ENCODE peak calls at places on chromosomes 7 and 10, in ten cellular contexts. Z is kidney, C is heart left ventricle, Q is mucosa of descending colon, K is mammary epithelial cell, R is astrocyte, E is breast epithelium, J is Panc1, T is suprapubic skin, W is A549. S is an unnamed sample. For H3K4me1, the result is how much of the 10 kb centered on the place peaks cover.

GRCh38 chr7:4626318-4626845 is 55.7 kb upstream of the FOXK1 start:
- DNase-seq in T (no peak), R (no peak), E (no peak), K (no peak), J (no peak), C (no peak), Q (no peak), Z (no peak), W (no peak), S (no peak)

GRCh38 chr7:32618470-32618869 is 123.2 kb downstream of the AVL9 start:
- DNase-seq in J (no peak), R (no peak), E (no peak), C (no peak), W (no peak), T (no peak), Q (no peak), K (no peak), Z (no peak), S (no peak)

GRCh38 chr7:67462781-67463191 is 466.2 kb downstream of the TYW1 start:
- DNase-seq in C (no peak), E (peak), K (no peak), W (no peak), Q (peak), R (peak), T (no peak), Z (peak), J (no peak), S (no peak)

GRCh38 chr10:123999956-124000615 is 93.3 kb downstream of the CHST15 start:
- DNase-seq in C (no peak), T (no peak), W (no peak), Z (peak), E (peak), Q (no peak), R (no peak), J (no peak), K (no peak), S (no peak)

GRCh38 chr10:80168679-80169380 is 36.3 kb downstream of the PLAC9 start:
- DNase-seq in Q (no peak), T (no peak), J (no peak), K (no peak), E (no peak), Z (no peak), R (no peak), C (no peak), W (peak), S (no peak)

GRCh38 chr7:17524746-17525145 is 226.3 kb downstream of the AHR start:
- DNase-seq in R (peak), K (peak), C (no peak), E (no peak), W (no peak), Z (no peak), Q (no peak), T (no peak), J (no peak), S (no peak)

GRCh38 chr7:138750473-138750872 is 47.3 kb upstream of the TMEM213 start:
- DNase-seq in W (no peak), T (no peak), E (no peak), J (no peak), K (no peak), Q (no peak), Z (peak), R (no peak), C (no peak), S (no peak)

GRCh38 chr7:117785431-117785830 is 87.8 kb downstream of the CTTNBP2 start:
- DNase-seq in Z (no peak), Q (no peak), E (no peak), R (no peak), J (no peak), T (no peak), W (no peak), K (no peak), C (no peak), S (no peak)

GRCh38 chr7:17342726-17343125 is 44.3 kb downstream of the AHR start:
- DNase-seq in W (no peak), E (no peak), C (no peak), Z (no peak), J (no peak), K (no peak), Q (no peak), R (no peak), T (no peak), S (no peak)

GRCh38 chr10:51640120-51640819 is 59.1 kb downstream of the CSTF2T start:
- DNase-seq in Z (no peak), Q (no peak), E (no peak), J (no peak), C (no peak), R (no peak), W (no peak), T (no peak), K (no peak), S (no peak)

GRCh38 chr10:75038335-75038734 is 73.1 kb upstream of the SAMD8 start:
- DNase-seq in K (no peak), C (peak), E (no peak), W (no peak), R (peak), T (no peak), Q (no peak), Z (no peak), J (no peak), S (no peak)

GRCh38 chr7:104230606-104231005 is 22.8 kb upstream of the ORC5 start:
- DNase-seq in T (no peak), J (no peak), W (no peak), Q (no peak), E (no peak), R (peak), C (no peak), K (no peak), Z (no peak), S (no peak)

GRCh38 chr7:154096-154835 is 38.1 kb upstream of the FAM20C start:
- DNase-seq in Z (peak), Q (peak), R (no peak), K (no peak), T (no peak), W (no peak), E (no peak), J (no peak), C (no peak), S (peak)

GRCh38 chr10:37712489-37713131 is 144.8 kb downstream of the ZNF248 start:
- DNase-seq in E (no peak), R (no peak), Q (no peak), J (no peak), W (no peak), T (no peak), Z (no peak), K (no peak), C (no peak), S (no peak)

GRCh38 chr7:127928222-127928621 is 103.0 kb downstream of the LRRC4 start:
- DNase-seq in T (no peak), C (no peak), R (no peak), J (no peak), Q (no peak), W (no peak), K (no peak), E (no peak), Z (no peak), S (no peak)

DNA sequence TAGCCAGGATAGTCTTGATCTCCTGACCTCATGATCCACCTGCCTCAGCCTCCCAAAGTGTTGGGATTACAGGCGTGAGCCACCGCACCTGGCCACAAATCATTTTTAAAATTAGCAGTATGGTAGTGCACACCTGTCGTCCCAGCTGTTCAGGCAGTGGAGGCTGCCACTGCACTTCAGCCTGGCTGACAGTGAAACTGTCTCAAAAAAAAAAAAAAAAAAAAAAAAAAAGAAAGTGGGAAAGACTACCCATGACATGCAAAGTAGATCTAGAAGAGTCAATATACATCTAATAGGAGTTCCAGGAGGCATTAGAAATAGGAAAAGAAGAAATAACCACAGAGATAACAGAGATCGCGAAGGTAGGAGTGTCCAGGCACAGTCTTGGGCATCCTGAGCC is 3.2 kb downstream of the CSGALNACT2 start:
- DNase-seq in T (no peak), Z (no peak), J (no peak), E (no peak), C (no peak), Q (no peak), W (no peak), K (no peak), R (no peak), S (no peak)
- H3K4me3 ChIP-seq in T (no peak), Z (no peak), J (no peak), E (no peak), C (no peak), Q (no peak), W (no peak), K (no peak), R (no peak), S (no peak)

GRCh38 chr10:87928996-87929395 is 65.6 kb downstream of the PTEN start:
- DNase-seq in C (no peak), E (no peak), T (no peak), Z (no peak), K (no peak), W (no peak), Q (no peak), J (no peak), R (no peak), S (no peak)
- H3K4me1 ChIP-seq in C (under half), E (under half), T (under half), Z (under half), K (under half), W (under half), Q (under half), J (under half), R (under half), S (under half)

GRCh38 chr7:76206633-76207032 is 4.9 kb downstream of the SRRM3 start:
- DNase-seq in E (no peak), C (no peak), W (no peak), K (no peak), J (no peak), Q (no peak), R (peak), T (no peak), Z (no peak), S (no peak)
- H3K4me3 ChIP-seq in E (no peak), C (no peak), W (no peak), K (no peak), J (no peak), Q (no peak), R (no peak), T (no peak), Z (no peak), S (no peak)

GRCh38 chr7:27872281-27873005 is 132.5 kb downstream of the TAX1BP1 start:
- DNase-seq in K (no peak), C (no peak), E (no peak), Q (no peak), J (no peak), R (no peak), Z (no peak), T (no peak), W (no peak), S (no peak)
- H3K4me1 ChIP-seq in K (under half), C (under half), E (under half), Q (under half), J (under half), R (under half), Z (under half), T (under half), W (under half), S (under half)

DNA sequence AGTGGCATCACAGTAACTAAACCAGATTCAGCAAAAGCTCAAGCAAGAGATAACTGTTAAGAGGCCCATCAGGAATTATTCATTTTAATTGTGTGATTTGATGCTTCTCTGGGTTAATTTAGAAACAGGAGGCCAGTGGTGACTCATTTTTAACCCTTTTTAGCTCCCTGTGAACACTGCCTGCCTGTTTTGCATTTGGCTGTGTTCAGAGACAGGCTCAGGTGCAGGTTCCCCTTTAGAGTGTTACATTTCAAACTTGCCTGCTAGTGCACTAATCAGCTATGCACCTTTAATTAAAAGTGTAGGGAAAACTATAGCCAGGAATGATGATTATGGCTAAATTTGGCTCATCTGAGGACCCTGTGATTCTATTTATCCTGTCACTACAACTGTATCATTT is 6.5 kb downstream of the STAMBPL1 start:
- DNase-seq in Q (no peak), E (no peak), T (no peak), K (no peak), W (no peak), C (no peak), J (no peak), Z (no peak), R (no peak), S (no peak)
- H3K4me3 ChIP-seq in Q (no peak), E (no peak), T (no peak), K (no peak), W (no peak), C (no peak), J (no peak), Z (no peak), R (no peak), S (no peak)

DNA sequence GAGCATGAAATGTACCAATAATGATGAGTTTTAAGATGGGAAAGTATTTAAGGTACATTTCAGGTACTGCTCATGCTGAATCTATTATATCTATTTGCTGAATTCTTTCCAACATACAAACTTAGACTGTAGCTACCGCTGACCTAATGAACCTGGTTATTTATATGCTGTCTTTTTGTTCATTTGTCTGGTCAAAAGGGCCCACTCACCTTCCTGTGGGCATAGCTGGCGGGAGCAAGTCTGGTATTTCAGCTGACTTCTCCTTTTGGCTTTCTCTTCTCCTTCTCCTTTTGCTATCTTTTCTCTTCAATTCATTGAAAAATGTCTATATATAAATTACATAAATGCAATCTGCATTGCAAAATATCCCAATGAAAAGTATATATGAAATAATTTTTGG is 9.5 kb downstream of the PLXDC2 start:
- DNase-seq in J (no peak), W (no peak), K (no peak), Q (no peak), T (no peak), Z (no peak), R (no peak), E (no peak), C (no peak), S (no peak)
- H3K4me1 ChIP-seq in J (under half), W (under half), K (under half), Q (under half), T (half or more), Z (under half), R (under half), E (under half), C (under half), S (under half)

GRCh38 chr7:121620953-121621606 is 225.0 kb upstream of the FAM3C start:
- DNase-seq in Z (no peak), T (no peak), J (no peak), K (no peak), W (no peak), R (no peak), Q (no peak), C (no peak), E (no peak), S (no peak)
- H3K4me3 ChIP-seq in Z (no peak), T (no peak), J (no peak), K (no peak), W (no peak), R (no peak), Q (no peak), C (no peak), E (no peak), S (no peak)

GRCh38 chr10:72080042-72081035 is 8.0 kb downstream of the SPOCK2 start:
- DNase-seq in Z (no peak), Q (no peak), K (no peak), R (no peak), E (peak), J (no peak), C (no peak), W (no peak), T (no peak), S (no peak)
- H3K4me1 ChIP-seq in Z (under half), Q (under half), K (under half), R (under half), E (under half), J (under half), C (under half), W (under half), T (under half), S (under half)

GRCh38 chr10:30093303-30093967 is 34.0 kb upstream of the JCAD start:
- DNase-seq in Q (no peak), Z (no peak), J (no peak), E (no peak), C (no peak), K (no peak), R (no peak), T (no peak), W (no peak), S (no peak)

GRCh38 chr10:30095811-30096422 is 36.5 kb upstream of the JCAD start:
- DNase-seq in Z (no peak), C (no peak), T (no peak), R (peak), J (no peak), E (no peak), K (no peak), Q (no peak), W (no peak), S (no peak)

GRCh38 chr10:30091136-30091535 is 31.8 kb upstream of the JCAD start:
- DNase-seq in K (no peak), T (no peak), C (no peak), J (no peak), E (no peak), Q (no peak), Z (no peak), R (no peak), W (no peak), S (no peak)

GRCh38 chr10:30094601-30095000 is 35.2 kb upstream of the JCAD start:
- DNase-seq in T (no peak), Z (no peak), W (no peak), C (no peak), E (no peak), K (no peak), R (no peak), Q (no peak), J (no peak), S (no peak)

DNA sequence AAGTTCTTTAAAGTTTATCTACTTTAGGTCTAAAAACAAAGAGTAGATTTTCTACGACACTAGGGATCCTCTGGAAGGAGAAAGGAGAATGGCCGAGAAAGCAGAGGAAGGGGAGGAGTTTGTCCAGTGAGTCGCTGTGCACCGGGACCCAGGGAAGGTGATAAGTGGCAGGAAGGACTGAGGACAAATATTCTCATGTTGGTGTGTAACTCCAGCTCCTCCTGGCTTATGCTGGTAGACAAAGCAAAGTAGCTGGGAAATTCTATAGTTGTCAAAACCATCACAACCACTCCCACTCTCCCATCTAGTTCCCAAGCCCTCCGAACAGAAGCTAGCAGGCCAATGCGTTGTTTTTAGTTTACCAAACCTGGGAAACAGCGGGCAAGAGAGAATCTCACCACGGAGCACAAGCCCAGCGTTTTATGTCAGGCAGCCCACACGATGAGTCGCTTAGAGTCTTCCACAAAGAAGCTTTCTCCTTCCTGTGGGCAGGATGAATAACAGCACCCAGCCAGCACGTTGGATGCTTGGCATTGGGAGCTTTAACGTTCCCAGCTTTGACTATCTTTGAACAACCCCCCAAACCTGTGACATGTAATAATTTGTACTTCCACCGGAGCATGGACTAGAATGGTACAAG is 32.9 kb upstream of the JCAD start:
- DNase-seq in Q (no peak), E (no peak), W (no peak), R (peak), T (no peak), Z (no peak), K (peak), J (no peak), C (no peak), S (no peak)
- H3K4me3 ChIP-seq in Q (no peak), E (no peak), W (no peak), R (peak), T (no peak), Z (no peak), K (no peak), J (peak), C (no peak), S (no peak)